ENCODE peak calls at places on chromosome 12, in seven cellular contexts. U is activated CD8-positive, alpha-beta memory T cell treated with anti-CD3 and anti-CD28 coated beads for 4 hours; E is endothelial cell; G is activated CD4-positive, alpha-beta T cell treated with anti-CD3 and anti-CD28 coated beads, Interleukin-2, amount 10 ng/mL, durations not matched to agents 7 days and 5 days; Y is activated T-cell treated with anti-CD3 and anti-CD28 coated beads for 4 hours; L is hypothalamus; B is HT1080. H is an unnamed sample.

GRCh38 chr12:88083634-88084033 is 54.4 kb upstream of the C12orf50 start:
- DNase-seq in B (no peak), L (no peak), U (no peak), Y (no peak), E (no peak), G (no peak), H (no peak)

GRCh38 chr12:89893972-89894706 is 185.5 kb upstream of the ATP2B1 start:
- DNase-seq in U (no peak), E (no peak), L (no peak), G (no peak), Y (no peak), B (peak; percentile 10), H (no peak)

GRCh38 chr12:103517161-103517560 is 21.4 kb upstream of the C12orf42 start:
- DNase-seq in L (no peak), G (no peak), Y (no peak), E (no peak), B (peak; percentile 48), U (no peak), H (no peak)

GRCh38 chr12:98232753-98233385 is 282.5 kb upstream of the TMPO start:
- DNase-seq in G (no peak), L (no peak), B (no peak), U (no peak), Y (no peak), E (no peak), H (no peak)

GRCh38 chr12:115370650-115371049 is 686.7 kb upstream of the TBX3 start:
- DNase-seq in U (no peak), G (no peak), Y (no peak), E (no peak), B (no peak), L (no peak), H (no peak)

GRCh38 chr12:69331846-69332684 is 16.1 kb upstream of the LYZ start:
- DNase-seq in E (no peak), G (no peak), U (no peak), L (no peak), B (no peak), Y (no peak), H (no peak)

GRCh38 chr12:88952543-88952942 is 372.3 kb upstream of the KITLG start:
- DNase-seq in L (no peak), B (peak; percentile 42), Y (no peak), U (no peak), E (no peak), G (no peak), H (peak; percentile 68)

GRCh38 chr12:16424531-16424930 is 77.1 kb downstream of the MGST1 start:
- DNase-seq in L (no peak), B (no peak), E (no peak), G (no peak), U (no peak), Y (no peak), H (no peak)

GRCh38 chr12:131112690-131113290 is 159.1 kb downstream of the ADGRD1 start:
- DNase-seq in E (no peak), Y (no peak), G (no peak), U (no peak), L (no peak), B (no peak), H (peak; percentile 33)

GRCh38 chr12:48084066-48084465 is 21.8 kb downstream of the SENP1 start:
- DNase-seq in B (no peak), E (no peak), G (no peak), Y (no peak), U (no peak), L (no peak), H (no peak)

H was measured in RWPE2.